ENCODE peak calls at places on chromosomes 3 and 15, in five cellular contexts. S, I, F, Q and V are unnamed samples.

GRCh38 chr3:149738891-149739290 is 13.4 kb downstream of the COMMD2 start:
- DNase-seq in S (no peak), I (no peak), F (no peak), Q (no peak), V (no peak)

GRCh38 chr3:78497025-78497424 is 1270.8 kb downstream of the ROBO1 start:
- DNase-seq in S (no peak), I (no peak), F (no peak), Q (no peak), V (no peak)

GRCh38 chr15:52727825-52728224 is 48.6 kb upstream of the ATOSA start:
- DNase-seq in S (no peak), I (no peak), F (no peak), Q (no peak), V (no peak)

GRCh38 chr3:194672876-194673275 is 885 bp upstream of the LSG1 start:
- DNase-seq in S (no peak), I (no peak), F (no peak), Q (no peak), V (no peak)

GRCh38 chr3:8324727-8325126 is 176.9 kb upstream of the LMCD1 start:
- DNase-seq in S (no peak), I (peak; percentile 36), F (peak; percentile 48), Q (peak; percentile 60), V (no peak)

GRCh38 chr3:46881819-46882376 is 4.4 kb downstream of the PTH1R start:
- DNase-seq in S (no peak), I (no peak), F (no peak), Q (peak; percentile 20), V (peak; percentile 60)

GRCh38 chr15:66196565-66196964 is 57.0 kb downstream of the MEGF11 start:
- DNase-seq in S (no peak), I (no peak), F (no peak), Q (no peak), V (no peak)

GRCh38 chr3:111321786-111322185 is 220.2 kb upstream of the CD96 start:
- DNase-seq in S (no peak), I (no peak), F (no peak), Q (no peak), V (no peak)

GRCh38 chr3:33128706-33129105 is 14.9 kb downstream of the CRTAP start:
- DNase-seq in S (no peak), I (no peak), F (no peak), Q (no peak), V (no peak)

GRCh38 chr3:71350998-71351397 is 232.5 kb downstream of the FOXP1 start:
- DNase-seq in S (no peak), I (no peak), F (no peak), Q (no peak), V (no peak)

GRCh38 chr3:27960133-27960532 is 238.0 kb upstream of the EOMES start:
- DNase-seq in S (no peak), I (no peak), F (no peak), Q (no peak), V (no peak)

GRCh38 chr3:159634414-159634813 is 354.2 kb upstream of the IL12A start:
- DNase-seq in S (no peak), I (no peak), F (no peak), Q (no peak), V (no peak)

GRCh38 chr15:75397494-75397893 is 29.1 kb upstream of the MAN2C1 start:
- DNase-seq in S (no peak), I (no peak), F (no peak), Q (no peak), V (no peak)

GRCh38 chr15:39756806-39757522 is 25.7 kb downstream of the FSIP1 start:
- DNase-seq in S (no peak), I (no peak), F (no peak), Q (no peak), V (no peak)

GRCh38 chr3:62662680-62663079 is 212.5 kb downstream of the CADPS start:
- DNase-seq in S (no peak), I (no peak), F (no peak), Q (no peak), V (no peak)

GRCh38 chr3:134656211-134656800 is 5.5 kb upstream of the KY start:
- DNase-seq in S (peak; percentile 62), I (no peak), F (no peak), Q (no peak), V (no peak)

GRCh38 chr15:81880314-81880713 is 165.5 kb downstream of the MEX3B start:
- DNase-seq in S (no peak), I (no peak), F (no peak), Q (no peak), V (no peak)

GRCh38 chr3:30945291-30945690 is 50.8 kb upstream of the GADL1 start:
- DNase-seq in S (no peak), I (no peak), F (no peak), Q (no peak), V (no peak)

GRCh38 chr3:132615911-132616310 is 18.8 kb downstream of the ACKR4 start:
- DNase-seq in S (no peak), I (no peak), F (no peak), Q (no peak), V (no peak)

GRCh38 chr3:38521391-38521987 is 25.3 kb downstream of the EXOG start:
- DNase-seq in S (no peak), I (no peak), F (peak; percentile 73), Q (peak; percentile 67), V (peak; percentile 42)

GRCh38 chr3:2978977-2979732 is 131.0 kb downstream of the IL5RA start:
- DNase-seq in S (no peak), I (no peak), F (no peak), Q (no peak), V (no peak)
- H3K27ac ChIP-seq in S (no peak overlapping the region), I (no peak overlapping the region), F (no peak overlapping the region), Q (no peak overlapping the region), V (no peak overlapping the region)

GRCh38 chr3:137035631-137036030 is 77.8 kb downstream of the IL20RB start:
- DNase-seq in S (no peak), I (no peak), F (no peak), Q (no peak), V (no peak)
- TF ChIP-seq CTCF in S (no peak), I (no peak), F (no peak), Q (no peak), V (no peak)

GRCh38 chr3:58383476-58383875 is 50.2 kb downstream of the PDHB start:
- DNase-seq in S (no peak), I (no peak), F (no peak), Q (no peak), V (no peak)

GRCh38 chr3:58387650-58388546 is 45.7 kb downstream of the PDHB start:
- DNase-seq in S (no peak), I (no peak), F (no peak), Q (no peak), V (no peak)

GRCh38 chr3:58386966-58387365 is 46.7 kb downstream of the PDHB start:
- DNase-seq in S (no peak), I (no peak), F (peak; percentile 29), Q (no peak), V (no peak)

GRCh38 chr3:58383904-58384303 is 49.7 kb downstream of the PDHB start:
- DNase-seq in S (no peak), I (no peak), F (no peak), Q (no peak), V (no peak)

DNA sequence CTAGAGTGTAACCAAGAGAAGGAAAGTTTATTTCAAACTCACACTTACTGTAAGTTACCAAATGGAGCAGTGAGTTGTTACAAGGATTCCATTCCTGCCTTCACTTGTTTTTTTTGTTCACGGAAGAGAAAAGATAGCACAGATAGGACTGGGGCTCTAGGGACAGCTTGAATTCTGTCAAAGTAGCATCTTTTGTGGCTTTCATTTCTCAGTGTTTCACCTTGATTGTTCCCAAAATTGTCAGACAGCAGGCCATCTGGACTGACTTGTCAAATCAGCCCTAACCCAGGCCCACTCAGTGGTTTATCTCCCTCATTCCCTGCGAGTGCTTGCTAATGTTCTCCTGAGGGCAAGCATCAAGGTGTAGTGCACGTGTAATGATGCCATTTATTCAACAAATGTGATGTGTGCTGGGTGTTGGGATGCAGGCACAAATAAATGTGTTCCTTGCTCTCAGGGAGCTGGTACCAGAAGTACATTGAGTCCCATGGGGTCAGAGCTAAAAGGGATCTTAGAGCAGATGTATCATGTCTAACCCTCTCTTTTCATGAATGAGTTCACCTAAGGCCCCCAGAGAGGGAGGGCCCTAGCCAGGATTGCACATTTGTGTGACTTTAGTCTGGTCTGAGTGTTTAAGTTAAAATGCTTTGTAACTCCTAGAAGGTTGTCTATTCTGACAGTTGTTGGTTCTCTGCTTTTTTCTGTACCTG is 49.1 kb downstream of the PDHB start:
- DNase-seq in S (no peak), I (no peak), F (no peak), Q (no peak), V (no peak)
- H3K27ac ChIP-seq in S (no peak overlapping the region), I (peak overlapping the region; percentile 23), F (no peak overlapping the region), Q (no peak overlapping the region), V (no peak overlapping the region)

GRCh38 chr3:43009547-43009946 is 30.4 kb downstream of the GASK1A start:
- DNase-seq in S (no peak), I (no peak), F (no peak), Q (no peak), V (no peak)
- TF ChIP-seq CTCF in S (no peak), I (no peak), F (no peak), Q (no peak), V (no peak)

GRCh38 chr15:99324082-99324620 is 72.9 kb downstream of the LRRC28 start:
- DNase-seq in S (no peak), I (no peak), F (no peak), Q (no peak), V (no peak)
- H3K27ac ChIP-seq in S (peak overlapping the region; percentile 64), I (peak overlapping the region; percentile 78), F (no peak overlapping the region), Q (no peak overlapping the region), V (no peak overlapping the region)

GRCh38 chr15:85333132-85333831 is 47.1 kb upstream of the AKAP13 start:
- DNase-seq in S (no peak), I (no peak), F (no peak), Q (no peak), V (no peak)

GRCh38 chr15:85334241-85334640 is 46.2 kb upstream of the AKAP13 start:
- DNase-seq in S (no peak), I (no peak), F (no peak), Q (no peak), V (no peak)

GRCh38 chr15:85336870-85337269 is 43.5 kb upstream of the AKAP13 start:
- DNase-seq in S (no peak), I (no peak), F (no peak), Q (no peak), V (peak; percentile 61)

GRCh38 chr15:85337398-85338074 is 42.9 kb upstream of the AKAP13 start:
- DNase-seq in S (no peak), I (no peak), F (no peak), Q (no peak), V (no peak)

DNA sequence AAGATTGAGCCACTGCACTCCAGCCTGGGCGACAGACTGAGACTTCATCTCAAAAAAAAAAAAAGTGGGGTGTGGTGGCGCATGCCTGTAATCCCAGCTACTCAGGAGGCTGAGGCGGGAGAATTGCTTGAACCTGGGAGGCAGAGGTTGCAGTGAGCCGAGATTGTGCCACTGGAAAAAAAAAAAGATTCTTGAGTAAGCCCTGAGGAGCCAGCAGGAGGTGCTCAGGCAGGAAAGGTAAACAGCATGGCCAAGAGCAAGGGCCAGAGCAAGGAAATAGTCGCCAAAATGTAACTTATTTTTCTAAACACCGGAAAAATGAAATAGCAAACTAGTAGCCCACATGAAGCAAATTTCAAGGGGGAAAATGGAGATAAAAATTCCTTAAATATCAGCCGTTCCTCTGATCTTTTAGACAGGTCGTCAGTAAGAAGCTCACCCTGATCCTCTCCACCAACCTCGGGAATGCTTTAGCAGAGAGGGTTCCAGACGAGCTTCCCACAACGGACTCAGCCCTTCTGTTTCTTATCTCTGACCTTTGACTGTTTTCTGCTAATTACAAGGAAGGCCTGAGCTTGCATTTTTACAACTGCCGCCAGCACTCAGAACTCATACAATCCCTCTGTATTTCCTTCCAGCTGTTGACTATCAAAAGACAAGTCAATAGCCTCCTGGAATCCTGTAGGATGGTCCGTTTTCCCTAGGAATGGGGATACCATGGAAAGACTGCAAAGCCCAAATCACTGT is 45.0 kb upstream of the AKAP13 start:
- DNase-seq in S (no peak), I (no peak), F (no peak), Q (no peak), V (no peak)
- TF ChIP-seq CTCF in S (no peak), I (no peak), F (no peak), Q (no peak), V (no peak)